ENCODE peak calls at places on chromosomes 4 and X, in seven cellular contexts. One of them, this sample, is unnamed.

GRCh38 chr4:151242305-151242704 is 34.7 kb upstream of the PRSS48 start:
- DNase-seq in CD4-positive, CD25-positive, alpha-beta regulatory T cell: no peak
- DNase-seq in MM.1S: no peak
- DNase-seq in adrenal gland: no peak
- DNase-seq in Karpas-422: no peak
- DNase-seq in PC-3: no peak
- DNase-seq in GM23248: no peak
- DNase-seq in this sample: no peak

GRCh38 chrX:41781500-41781899 is 57.5 kb downstream of the GPR82 start:
- DNase-seq in Karpas-422: peak; percentile 76
- DNase-seq in CD4-positive, CD25-positive, alpha-beta regulatory T cell: peak; percentile 74
- DNase-seq in MM.1S: peak; percentile 63
- DNase-seq in PC-3: peak; percentile 69
- DNase-seq in GM23248: peak; percentile 58
- DNase-seq in adrenal gland: no peak
- DNase-seq in this sample: peak; percentile 59

GRCh38 chr4:88600129-88600849 is 8.0 kb downstream of the HERC3 start:
- DNase-seq in adrenal gland: no peak
- DNase-seq in GM23248: peak; percentile 91
- DNase-seq in Karpas-422: no peak
- DNase-seq in MM.1S: no peak
- DNase-seq in CD4-positive, CD25-positive, alpha-beta regulatory T cell: no peak
- DNase-seq in PC-3: peak; percentile 89
- DNase-seq in this sample: no peak

GRCh38 chr4:53361451-53361850 is 4.4 kb downstream of the SCFD2 start:
- DNase-seq in MM.1S: no peak
- DNase-seq in adrenal gland: no peak
- DNase-seq in CD4-positive, CD25-positive, alpha-beta regulatory T cell: no peak
- DNase-seq in Karpas-422: no peak
- DNase-seq in GM23248: peak; percentile 65
- DNase-seq in PC-3: peak; percentile 59
- DNase-seq in this sample: no peak

GRCh38 chr4:6196871-6197270 is 3.5 kb downstream of the JAKMIP1 start:
- DNase-seq in PC-3: no peak
- DNase-seq in adrenal gland: no peak
- DNase-seq in CD4-positive, CD25-positive, alpha-beta regulatory T cell: no peak
- DNase-seq in MM.1S: no peak
- DNase-seq in Karpas-422: no peak
- DNase-seq in GM23248: no peak
- DNase-seq in this sample: no peak

GRCh38 chr4:124111922-124112321 is 600.6 kb downstream of the ANKRD50 start:
- DNase-seq in PC-3: peak; percentile 76
- DNase-seq in adrenal gland: peak; percentile 53
- DNase-seq in MM.1S: peak; percentile 56
- DNase-seq in Karpas-422: peak; percentile 63
- DNase-seq in CD4-positive, CD25-positive, alpha-beta regulatory T cell: peak; percentile 8
- DNase-seq in GM23248: peak; percentile 77
- DNase-seq in this sample: peak; percentile 54

GRCh38 chr4:26161030-26161824 is 159.6 kb upstream of the RBPJ start:
- DNase-seq in PC-3: peak; percentile 34
- DNase-seq in adrenal gland: no peak
- DNase-seq in MM.1S: no peak
- DNase-seq in GM23248: no peak
- DNase-seq in Karpas-422: peak; percentile 56
- DNase-seq in CD4-positive, CD25-positive, alpha-beta regulatory T cell: no peak
- DNase-seq in this sample: peak; percentile 19

GRCh38 chr4:4711902-4712301 is 147.6 kb upstream of the MSX1 start:
- DNase-seq in MM.1S: no peak
- DNase-seq in PC-3: no peak
- DNase-seq in CD4-positive, CD25-positive, alpha-beta regulatory T cell: no peak
- DNase-seq in adrenal gland: no peak
- DNase-seq in GM23248: no peak
- DNase-seq in Karpas-422: no peak
- DNase-seq in this sample: no peak

GRCh38 chr4:143344011-143344410 is 7.3 kb downstream of the GAB1 start:
- DNase-seq in CD4-positive, CD25-positive, alpha-beta regulatory T cell: no peak
- DNase-seq in MM.1S: no peak
- DNase-seq in PC-3: no peak
- DNase-seq in GM23248: no peak
- DNase-seq in adrenal gland: no peak
- DNase-seq in Karpas-422: no peak
- DNase-seq in this sample: no peak

GRCh38 chr4:7699825-7700224 is 239.8 kb downstream of the AFAP1 start:
- DNase-seq in GM23248: no peak
- DNase-seq in CD4-positive, CD25-positive, alpha-beta regulatory T cell: no peak
- DNase-seq in adrenal gland: no peak
- DNase-seq in Karpas-422: no peak
- DNase-seq in MM.1S: no peak
- DNase-seq in PC-3: no peak
- DNase-seq in this sample: no peak

GRCh38 chr4:101126044-101126443 is 221.3 kb downstream of the PPP3CA start:
- DNase-seq in MM.1S: no peak
- DNase-seq in Karpas-422: no peak
- DNase-seq in CD4-positive, CD25-positive, alpha-beta regulatory T cell: no peak
- DNase-seq in adrenal gland: no peak
- DNase-seq in PC-3: no peak
- DNase-seq in GM23248: peak; percentile 61
- DNase-seq in this sample: no peak

GRCh38 chrX:119778829-119779228 is 12.6 kb downstream of the RPL39 start:
- DNase-seq in CD4-positive, CD25-positive, alpha-beta regulatory T cell: no peak
- DNase-seq in GM23248: no peak
- DNase-seq in Karpas-422: no peak
- DNase-seq in PC-3: no peak
- DNase-seq in adrenal gland: no peak
- DNase-seq in MM.1S: no peak
- DNase-seq in this sample: no peak

GRCh38 chrX:2673611-2674010 is 17.5 kb upstream of the CD99 start:
- DNase-seq in CD4-positive, CD25-positive, alpha-beta regulatory T cell: no peak
- DNase-seq in GM23248: no peak
- DNase-seq in MM.1S: no peak
- DNase-seq in adrenal gland: no peak
- DNase-seq in Karpas-422: no peak
- DNase-seq in PC-3: no peak
- DNase-seq in this sample: no peak

GRCh38 chr4:53656421-53656981 is 65.2 kb upstream of the LNX1 start:
- DNase-seq in PC-3: peak; percentile 19
- DNase-seq in Karpas-422: no peak
- DNase-seq in MM.1S: no peak
- DNase-seq in GM23248: peak; percentile 86
- DNase-seq in CD4-positive, CD25-positive, alpha-beta regulatory T cell: no peak
- DNase-seq in adrenal gland: no peak
- DNase-seq in this sample: no peak

GRCh38 chr4:149765630-149766029 is 50.0 kb downstream of the IQCM start:
- DNase-seq in Karpas-422: no peak
- DNase-seq in CD4-positive, CD25-positive, alpha-beta regulatory T cell: no peak
- DNase-seq in MM.1S: no peak
- DNase-seq in PC-3: peak; percentile 54
- DNase-seq in GM23248: peak; percentile 85
- DNase-seq in adrenal gland: no peak
- DNase-seq in this sample: no peak

GRCh38 chr4:58658701-58659100 is 1548.5 kb upstream of the IGFBP7 start:
- DNase-seq in GM23248: no peak
- DNase-seq in PC-3: no peak
- DNase-seq in CD4-positive, CD25-positive, alpha-beta regulatory T cell: no peak
- DNase-seq in adrenal gland: no peak
- DNase-seq in MM.1S: no peak
- DNase-seq in Karpas-422: no peak
- DNase-seq in this sample: no peak

GRCh38 chrX:65588795-65589194 is 54.2 kb upstream of the LAS1L start:
- DNase-seq in MM.1S: no peak
- DNase-seq in GM23248: no peak
- DNase-seq in adrenal gland: no peak
- DNase-seq in CD4-positive, CD25-positive, alpha-beta regulatory T cell: no peak
- DNase-seq in PC-3: no peak
- DNase-seq in Karpas-422: no peak
- DNase-seq in this sample: no peak

GRCh38 chrX:110713666-110714065 is 82.0 kb downstream of the CHRDL1 start:
- DNase-seq in CD4-positive, CD25-positive, alpha-beta regulatory T cell: no peak
- DNase-seq in MM.1S: no peak
- DNase-seq in PC-3: no peak
- DNase-seq in GM23248: no peak
- DNase-seq in Karpas-422: no peak
- DNase-seq in adrenal gland: no peak
- DNase-seq in this sample: no peak

GRCh38 chr4:138510053-138510452 is 267.9 kb upstream of the SLC7A11 start:
- DNase-seq in PC-3: no peak
- DNase-seq in GM23248: peak; percentile 57
- DNase-seq in adrenal gland: no peak
- DNase-seq in CD4-positive, CD25-positive, alpha-beta regulatory T cell: no peak
- DNase-seq in MM.1S: no peak
- DNase-seq in Karpas-422: no peak
- DNase-seq in this sample: no peak

GRCh38 chrX:102723456-102723855 is 2.9 kb downstream of the GPRASP3 start:
- DNase-seq in Karpas-422: no peak
- DNase-seq in MM.1S: no peak
- DNase-seq in GM23248: no peak
- DNase-seq in PC-3: peak; percentile 9
- DNase-seq in CD4-positive, CD25-positive, alpha-beta regulatory T cell: no peak
- DNase-seq in adrenal gland: no peak
- DNase-seq in this sample: no peak

GRCh38 chr4:76155979-76156378 is 7.8 kb upstream of the NUP54 start:
- DNase-seq in GM23248: no peak
- DNase-seq in PC-3: no peak
- DNase-seq in MM.1S: no peak
- DNase-seq in Karpas-422: no peak
- DNase-seq in CD4-positive, CD25-positive, alpha-beta regulatory T cell: no peak
- DNase-seq in adrenal gland: no peak
- DNase-seq in this sample: no peak

GRCh38 chr4:114273246-114273645 is 293.8 kb upstream of the ARSJ start:
- DNase-seq in GM23248: no peak
- DNase-seq in PC-3: no peak
- DNase-seq in adrenal gland: no peak
- DNase-seq in Karpas-422: no peak
- DNase-seq in MM.1S: no peak
- DNase-seq in CD4-positive, CD25-positive, alpha-beta regulatory T cell: no peak
- DNase-seq in this sample: no peak

GRCh38 chr4:125390727-125391126 is 76.0 kb downstream of the FAT4 start:
- DNase-seq in MM.1S: no peak
- DNase-seq in PC-3: no peak
- DNase-seq in adrenal gland: no peak
- DNase-seq in GM23248: no peak
- DNase-seq in CD4-positive, CD25-positive, alpha-beta regulatory T cell: no peak
- DNase-seq in Karpas-422: no peak
- DNase-seq in this sample: no peak

GRCh38 chrX:148363836-148364235 is 136.6 kb upstream of the AFF2 start:
- DNase-seq in adrenal gland: no peak
- DNase-seq in GM23248: no peak
- DNase-seq in CD4-positive, CD25-positive, alpha-beta regulatory T cell: no peak
- DNase-seq in Karpas-422: no peak
- DNase-seq in MM.1S: no peak
- DNase-seq in PC-3: no peak
- DNase-seq in this sample: no peak

GRCh38 chrX:97131886-97132285 is 248.2 kb downstream of the RPA4 start:
- DNase-seq in MM.1S: no peak
- DNase-seq in CD4-positive, CD25-positive, alpha-beta regulatory T cell: no peak
- DNase-seq in adrenal gland: no peak
- DNase-seq in GM23248: no peak
- DNase-seq in PC-3: no peak
- DNase-seq in Karpas-422: no peak
- DNase-seq in this sample: no peak

DNA sequence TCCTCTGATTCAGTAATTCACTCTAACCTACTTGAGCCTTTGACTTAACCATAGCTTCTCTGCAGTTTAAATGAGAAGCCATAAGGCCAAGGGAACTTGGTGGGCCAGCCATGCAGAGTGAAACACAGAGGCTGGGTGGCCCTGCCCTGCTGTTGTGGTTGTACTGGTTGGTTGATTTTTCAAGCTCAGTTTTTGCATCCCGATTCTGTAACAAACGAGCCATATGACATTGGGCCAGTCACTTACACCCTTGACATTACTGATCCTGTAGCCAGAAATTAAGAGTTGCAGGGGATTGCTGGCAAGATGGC is 1.3 kb upstream of the RASGEF1B start:
- DNase-seq in CD4-positive, CD25-positive, alpha-beta regulatory T cell: no peak
- DNase-seq in GM23248: no peak
- DNase-seq in PC-3: no peak
- DNase-seq in Karpas-422: no peak
- DNase-seq in adrenal gland: no peak
- DNase-seq in MM.1S: no peak
- DNase-seq in this sample: peak; percentile 24
- H3K27ac ChIP-seq in CD4-positive, CD25-positive, alpha-beta regulatory T cell: no peak overlapping the region
- H3K27ac ChIP-seq in GM23248: no peak overlapping the region
- H3K27ac ChIP-seq in PC-3: no peak overlapping the region
- H3K27ac ChIP-seq in Karpas-422: peak overlapping the region; percentile 73
- H3K27ac ChIP-seq in adrenal gland: no peak overlapping the region
- H3K27ac ChIP-seq in MM.1S: peak overlapping the region; percentile 97
- H3K27ac ChIP-seq in this sample: peak overlapping the region; percentile 86

GRCh38 chr4:16859031-16859430 is 39.4 kb downstream of the LDB2 start:
- DNase-seq in GM23248: peak; percentile 20
- DNase-seq in CD4-positive, CD25-positive, alpha-beta regulatory T cell: no peak
- DNase-seq in Karpas-422: no peak
- DNase-seq in adrenal gland: no peak
- DNase-seq in MM.1S: no peak
- DNase-seq in PC-3: no peak
- DNase-seq in this sample: no peak
- H3K27ac ChIP-seq in GM23248: no peak overlapping the region
- H3K27ac ChIP-seq in CD4-positive, CD25-positive, alpha-beta regulatory T cell: no peak overlapping the region
- H3K27ac ChIP-seq in Karpas-422: no peak overlapping the region
- H3K27ac ChIP-seq in adrenal gland: no peak overlapping the region
- H3K27ac ChIP-seq in MM.1S: no peak overlapping the region
- H3K27ac ChIP-seq in PC-3: no peak overlapping the region
- H3K27ac ChIP-seq in this sample: no peak overlapping the region

DNA sequence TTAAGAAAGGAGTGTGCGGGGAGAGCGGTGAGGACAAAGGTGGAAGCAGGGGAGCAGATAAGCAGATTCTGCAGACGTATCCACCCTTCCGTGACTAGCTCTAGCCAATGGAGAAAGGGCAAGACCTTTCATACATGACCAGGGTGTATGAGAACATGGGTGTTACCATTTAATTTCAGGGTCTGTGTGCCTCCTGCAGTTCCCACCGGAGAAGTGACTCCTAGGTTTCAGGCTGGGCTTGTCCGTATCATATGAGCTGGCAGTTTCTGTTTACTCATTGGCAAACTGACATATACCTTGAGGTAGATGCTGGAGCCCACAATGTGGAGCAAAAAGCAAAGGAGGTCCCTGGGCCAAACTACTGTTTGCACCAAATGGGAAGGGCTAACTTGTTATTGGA is 6.8 kb downstream of the RBM47 start:
- DNase-seq in PC-3: peak; percentile 92
- DNase-seq in MM.1S: no peak
- DNase-seq in adrenal gland: no peak
- DNase-seq in Karpas-422: no peak
- DNase-seq in GM23248: no peak
- DNase-seq in CD4-positive, CD25-positive, alpha-beta regulatory T cell: no peak
- DNase-seq in this sample: no peak
- H3K27ac ChIP-seq in PC-3: peak overlapping the region; percentile 95
- H3K27ac ChIP-seq in MM.1S: peak overlapping the region; percentile 78
- H3K27ac ChIP-seq in adrenal gland: no peak overlapping the region
- H3K27ac ChIP-seq in Karpas-422: no peak overlapping the region
- H3K27ac ChIP-seq in GM23248: no peak overlapping the region
- H3K27ac ChIP-seq in CD4-positive, CD25-positive, alpha-beta regulatory T cell: no peak overlapping the region
- H3K27ac ChIP-seq in this sample: no peak overlapping the region

DNA sequence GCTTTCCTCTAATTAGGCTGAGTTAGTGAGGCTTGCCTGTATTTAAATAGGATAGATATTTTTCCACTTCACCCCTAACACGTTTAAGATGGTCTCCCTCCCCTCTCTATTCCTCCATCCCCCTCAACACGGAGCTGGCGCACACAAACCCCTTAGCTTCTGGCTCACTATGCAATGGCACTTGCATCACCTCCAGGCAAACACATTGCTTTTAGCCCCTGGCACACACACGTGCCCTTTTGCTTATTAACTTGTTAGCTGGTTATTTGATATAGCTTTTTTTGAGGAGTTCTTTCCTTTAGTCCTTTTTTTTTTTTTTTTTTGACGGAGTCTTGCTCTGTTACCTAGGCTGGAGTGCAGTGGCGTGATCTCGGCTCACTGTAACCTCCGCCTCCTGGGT is 94.3 kb downstream of the HDAC8 start:
- DNase-seq in adrenal gland: no peak
- DNase-seq in CD4-positive, CD25-positive, alpha-beta regulatory T cell: no peak
- DNase-seq in Karpas-422: no peak
- DNase-seq in MM.1S: no peak
- DNase-seq in GM23248: no peak
- DNase-seq in PC-3: no peak
- DNase-seq in this sample: no peak
- H3K27ac ChIP-seq in adrenal gland: no peak overlapping the region
- H3K27ac ChIP-seq in CD4-positive, CD25-positive, alpha-beta regulatory T cell: no peak overlapping the region
- H3K27ac ChIP-seq in Karpas-422: no peak overlapping the region
- H3K27ac ChIP-seq in MM.1S: no peak overlapping the region
- H3K27ac ChIP-seq in GM23248: no peak overlapping the region
- H3K27ac ChIP-seq in PC-3: no peak overlapping the region
- H3K27ac ChIP-seq in this sample: no peak overlapping the region

This sample was measured in OCI-LY7.